ENCODE peak calls at places on chromosomes 2 and 18, in nine cellular contexts. M, O, C, B, R, Y, W, Z and N are unnamed samples.

GRCh38 chr2:204900910-204901309 is 355.6 kb downstream of the PARD3B start:
- DNase-seq in M (no peak), O (no peak), C (no peak), B (no peak), R (peak), Y (no peak), W (no peak), Z (no peak), N (no peak)

GRCh38 chr2:28172114-28172898 is 220.4 kb upstream of the FOSL2 start:
- DNase-seq in M (no peak), O (no peak), C (no peak), B (no peak), R (peak), Y (no peak), W (no peak), Z (no peak), N (no peak)

GRCh38 chr2:109384308-109385271 is 229.2 kb downstream of the SEPTIN10 start:
- DNase-seq in M (no peak), O (no peak), C (no peak), B (peak), R (no peak), Y (no peak), W (no peak), Z (peak), N (no peak)

GRCh38 chr2:101230541-101230993 is 22.1 kb upstream of the CNOT11 start:
- DNase-seq in M (no peak), O (no peak), C (no peak), B (no peak), R (peak), Y (no peak), W (no peak), Z (no peak), N (no peak)

GRCh38 chr2:126809357-126809756 is 89.3 kb upstream of the TEX51 start:
- DNase-seq in M (no peak), O (no peak), C (no peak), B (no peak), R (no peak), Y (no peak), W (no peak), Z (no peak), N (no peak)

GRCh38 chr18:47184419-47185050 is 8.4 kb upstream of the IER3IP1 start:
- DNase-seq in M (no peak), O (no peak), C (no peak), B (no peak), R (peak), Y (no peak), W (no peak), Z (no peak), N (no peak)

GRCh38 chr2:134667541-134667940 is 51.3 kb downstream of the TMEM163 start:
- DNase-seq in M (no peak), O (no peak), C (no peak), B (no peak), R (no peak), Y (no peak), W (no peak), Z (no peak), N (no peak)

GRCh38 chr2:198465970-198466369 is 661.6 kb downstream of the PLCL1 start:
- DNase-seq in M (no peak), O (no peak), C (no peak), B (no peak), R (no peak), Y (no peak), W (no peak), Z (no peak), N (no peak)

GRCh38 chr2:74414913-74415761 is 6.3 kb downstream of the C2orf81 start:
- DNase-seq in M (no peak), O (no peak), C (peak), B (peak), R (no peak), Y (peak), W (no peak), Z (peak), N (no peak)

GRCh38 chr2:32711219-32711618 is 83.4 kb downstream of the TTC27 start:
- DNase-seq in M (no peak), O (no peak), C (peak), B (no peak), R (peak), Y (no peak), W (no peak), Z (no peak), N (no peak)

GRCh38 chr18:37254256-37254880 is 311.2 kb downstream of the CELF4 start:
- DNase-seq in M (peak), O (no peak), C (no peak), B (peak), R (no peak), Y (no peak), W (no peak), Z (no peak), N (no peak)

GRCh38 chr2:120552800-120553471 is 182.7 kb upstream of the GLI2 start:
- DNase-seq in M (peak), O (no peak), C (peak), B (peak), R (peak), Y (peak), W (no peak), Z (peak), N (no peak)

GRCh38 chr18:63112681-63113080 is 206.9 kb downstream of the BCL2 start:
- DNase-seq in M (no peak), O (no peak), C (no peak), B (no peak), R (no peak), Y (no peak), W (no peak), Z (no peak), N (no peak)

GRCh38 chr18:79577451-79578395 is 101.9 kb upstream of the CTDP1 start:
- DNase-seq in M (no peak), O (no peak), C (no peak), B (peak), R (peak), Y (no peak), W (no peak), Z (no peak), N (no peak)

GRCh38 chr2:206869824-206870495 is 69.4 kb upstream of the CPO start:
- DNase-seq in M (no peak), O (no peak), C (no peak), B (no peak), R (no peak), Y (no peak), W (no peak), Z (no peak), N (no peak)

GRCh38 chr2:62501794-62502500 is 4.0 kb downstream of the TMEM17 start:
- DNase-seq in M (no peak), O (no peak), C (no peak), B (no peak), R (peak), Y (no peak), W (no peak), Z (no peak), N (no peak)

GRCh38 chr18:48605408-48605845 is 66.6 kb downstream of the CTIF start:
- DNase-seq in M (peak), O (no peak), C (no peak), B (peak), R (peak), Y (no peak), W (no peak), Z (no peak), N (no peak)

GRCh38 chr18:35059280-35059927 is 18.2 kb downstream of the MAPRE2 start:
- DNase-seq in M (no peak), O (no peak), C (no peak), B (no peak), R (no peak), Y (no peak), W (no peak), Z (no peak), N (no peak)

GRCh38 chr2:241803387-241804325 is 5.3 kb upstream of the NEU4 start:
- DNase-seq in M (no peak), O (peak), C (peak), B (peak), R (peak), Y (peak), W (no peak), Z (peak), N (no peak)

GRCh38 chr2:237687666-237688065 is 60.3 kb downstream of the LRRFIP1 start:
- DNase-seq in M (no peak), O (peak), C (no peak), B (peak), R (peak), Y (peak), W (peak), Z (peak), N (peak)

GRCh38 chr2:54903736-54904554 is 146.3 kb downstream of the RTN4 start:
- DNase-seq in M (peak), O (no peak), C (no peak), B (no peak), R (peak), Y (peak), W (peak), Z (no peak), N (peak)

GRCh38 chr2:20652141-20652540 is 1.2 kb upstream of the HS1BP3 start:
- DNase-seq in M (no peak), O (no peak), C (no peak), B (peak), R (peak), Y (no peak), W (no peak), Z (no peak), N (no peak)

GRCh38 chr2:179049546-179050311 is at the start of gene CCDC141:
- DNase-seq in M (peak), O (no peak), C (no peak), B (no peak), R (no peak), Y (peak), W (no peak), Z (no peak), N (no peak)

GRCh38 chr2:85590950-85591349 is 4.6 kb upstream of the RNF181 start:
- DNase-seq in M (no peak), O (no peak), C (no peak), B (no peak), R (no peak), Y (no peak), W (no peak), Z (no peak), N (no peak)

GRCh38 chr2:55490554-55490953 is 29.0 kb upstream of the CFAP36 start:
- DNase-seq in M (no peak), O (no peak), C (peak), B (no peak), R (peak), Y (no peak), W (no peak), Z (peak), N (no peak)

GRCh38 chr18:76691800-76692199 is 130.6 kb upstream of the ZNF236 start:
- DNase-seq in M (no peak), O (no peak), C (no peak), B (no peak), R (peak), Y (no peak), W (no peak), Z (peak), N (no peak)

GRCh38 chr18:77071711-77072292 is 60.8 kb downstream of the MBP start:
- DNase-seq in M (no peak), O (peak), C (no peak), B (no peak), R (peak), Y (no peak), W (peak), Z (no peak), N (peak)

GRCh38 chr2:181008418-181008817 is 28.0 kb downstream of the UBE2E3 start:
- DNase-seq in M (peak), O (no peak), C (no peak), B (no peak), R (peak), Y (no peak), W (no peak), Z (no peak), N (no peak)

GRCh38 chr2:33033524-33034150 is 86.9 kb downstream of the LTBP1 start:
- DNase-seq in M (no peak), O (no peak), C (peak), B (no peak), R (peak), Y (no peak), W (no peak), Z (no peak), N (no peak)

GRCh38 chr2:131413148-131413747 is 49.3 kb upstream of the RAB6D start:
- DNase-seq in M (peak), O (no peak), C (peak), B (no peak), R (peak), Y (no peak), W (no peak), Z (no peak), N (no peak)

GRCh38 chr18:77940566-77940965 is 690.9 kb downstream of the GALR1 start:
- DNase-seq in M (no peak), O (no peak), C (no peak), B (no peak), R (no peak), Y (no peak), W (no peak), Z (no peak), N (no peak)

GRCh38 chr2:31227110-31227509 is 6.8 kb upstream of the EHD3 start:
- DNase-seq in M (no peak), O (no peak), C (no peak), B (no peak), R (no peak), Y (no peak), W (no peak), Z (no peak), N (no peak)

GRCh38 chr2:146821836-146822316 is 1023.0 kb upstream of the ACVR2A start:
- DNase-seq in M (peak), O (no peak), C (no peak), B (no peak), R (peak), Y (no peak), W (no peak), Z (no peak), N (no peak)

GRCh38 chr18:21441670-21442069 is 158.8 kb downstream of the ESCO1 start:
- DNase-seq in M (no peak), O (no peak), C (no peak), B (no peak), R (no peak), Y (no peak), W (no peak), Z (no peak), N (no peak)

GRCh38 chr18:8982416-8983183 is 119.9 kb upstream of the NDUFV2 start:
- DNase-seq in M (peak), O (no peak), C (peak), B (no peak), R (peak), Y (no peak), W (no peak), Z (no peak), N (no peak)

GRCh38 chr2:100702444-100703134 is 117.3 kb upstream of the NPAS2 start:
- DNase-seq in M (no peak), O (no peak), C (no peak), B (no peak), R (no peak), Y (no peak), W (no peak), Z (no peak), N (no peak)

GRCh38 chr18:56107821-56108485 is 520.0 kb upstream of the TCF4 start:
- DNase-seq in M (no peak), O (no peak), C (no peak), B (no peak), R (no peak), Y (no peak), W (no peak), Z (no peak), N (no peak)

GRCh38 chr18:58490238-58490637 is 138.7 kb downstream of the ALPK2 start:
- DNase-seq in M (no peak), O (no peak), C (no peak), B (no peak), R (no peak), Y (no peak), W (no peak), Z (no peak), N (no peak)